ENCODE peak calls at places on chromosomes 13 and 19, in six cellular contexts. One of them, this sample, is unnamed.

GRCh38 chr19:51158474-51159129 is 16.5 kb downstream of the SIGLEC7 start:
- DNase-seq in AG08395: no peak
- DNase-seq in natural killer cell treated with Interleukin-12 subunit alpha and Interleukin-12 subunit beta and Interleukin-15 and Interleukin-18, amount 100 ng/mL, for 72 hours: peak
- DNase-seq in T-helper 1 cell: peak
- DNase-seq in NB4: peak
- DNase-seq in psoas muscle: peak
- DNase-seq in this sample: peak

GRCh38 chr19:6744381-6745288 is 5.2 kb downstream of the TRIP10 start:
- DNase-seq in T-helper 1 cell: no peak
- DNase-seq in natural killer cell treated with Interleukin-12 subunit alpha and Interleukin-12 subunit beta and Interleukin-15 and Interleukin-18, amount 100 ng/mL, for 72 hours: no peak
- DNase-seq in psoas muscle: peak
- DNase-seq in NB4: no peak
- DNase-seq in AG08395: peak
- DNase-seq in this sample: peak

GRCh38 chr13:34124912-34125311 is 307.0 kb downstream of the RFC3 start:
- DNase-seq in NB4: no peak
- DNase-seq in natural killer cell treated with Interleukin-12 subunit alpha and Interleukin-12 subunit beta and Interleukin-15 and Interleukin-18, amount 100 ng/mL, for 72 hours: no peak
- DNase-seq in T-helper 1 cell: no peak
- DNase-seq in AG08395: no peak
- DNase-seq in psoas muscle: no peak
- DNase-seq in this sample: no peak

GRCh38 chr19:33430674-33431277 is 57.3 kb downstream of the CEBPG start:
- DNase-seq in T-helper 1 cell: peak
- DNase-seq in psoas muscle: peak
- DNase-seq in natural killer cell treated with Interleukin-12 subunit alpha and Interleukin-12 subunit beta and Interleukin-15 and Interleukin-18, amount 100 ng/mL, for 72 hours: peak
- DNase-seq in AG08395: peak
- DNase-seq in NB4: peak
- DNase-seq in this sample: peak

GRCh38 chr19:58117841-58118575 is 20.0 kb upstream of the ZSCAN18 start:
- DNase-seq in NB4: no peak
- DNase-seq in AG08395: no peak
- DNase-seq in natural killer cell treated with Interleukin-12 subunit alpha and Interleukin-12 subunit beta and Interleukin-15 and Interleukin-18, amount 100 ng/mL, for 72 hours: no peak
- DNase-seq in psoas muscle: no peak
- DNase-seq in T-helper 1 cell: no peak
- DNase-seq in this sample: no peak

GRCh38 chr19:20969498-20969897 is 46.4 kb downstream of the ZNF85 start:
- DNase-seq in T-helper 1 cell: no peak
- DNase-seq in AG08395: no peak
- DNase-seq in psoas muscle: no peak
- DNase-seq in natural killer cell treated with Interleukin-12 subunit alpha and Interleukin-12 subunit beta and Interleukin-15 and Interleukin-18, amount 100 ng/mL, for 72 hours: no peak
- DNase-seq in NB4: no peak
- DNase-seq in this sample: no peak

GRCh38 chr19:6069268-6069771 is 41.0 kb downstream of the RFX2 start:
- DNase-seq in AG08395: no peak
- DNase-seq in T-helper 1 cell: no peak
- DNase-seq in NB4: no peak
- DNase-seq in natural killer cell treated with Interleukin-12 subunit alpha and Interleukin-12 subunit beta and Interleukin-15 and Interleukin-18, amount 100 ng/mL, for 72 hours: no peak
- DNase-seq in psoas muscle: no peak
- DNase-seq in this sample: no peak

GRCh38 chr19:18415177-18415867 is 3.9 kb upstream of the SSBP4 start:
- DNase-seq in natural killer cell treated with Interleukin-12 subunit alpha and Interleukin-12 subunit beta and Interleukin-15 and Interleukin-18, amount 100 ng/mL, for 72 hours: no peak
- DNase-seq in T-helper 1 cell: no peak
- DNase-seq in psoas muscle: peak
- DNase-seq in AG08395: peak
- DNase-seq in NB4: peak
- DNase-seq in this sample: no peak

GRCh38 chr19:34838753-34839431 is 65.9 kb upstream of the ZNF599 start:
- DNase-seq in NB4: peak
- DNase-seq in T-helper 1 cell: no peak
- DNase-seq in natural killer cell treated with Interleukin-12 subunit alpha and Interleukin-12 subunit beta and Interleukin-15 and Interleukin-18, amount 100 ng/mL, for 72 hours: no peak
- DNase-seq in psoas muscle: no peak
- DNase-seq in AG08395: no peak
- DNase-seq in this sample: no peak

This sample was measured in SW 1271.